ENCODE peak calls at places on chromosomes 3 and 15, in seven cellular contexts. G, T, R, F, P, Q and Z are unnamed samples.

GRCh38 chr15:78944202-78944625 is 632 bp downstream of the CTSH start:
- DNase-seq in R (no peak), T (no peak), G (no peak), Q (no peak), P (no peak), F (no peak), Z (no peak)

GRCh38 chr15:101014276-101014675 is 95.1 kb downstream of the LRRK1 start:
- DNase-seq in T (no peak), R (no peak), Q (no peak), G (no peak), P (no peak), F (no peak), Z (no peak)

GRCh38 chr3:131326307-131326706 is 55.3 kb upstream of the NUDT16 start:
- DNase-seq in P (peak; percentile 48), R (peak; percentile 10), Q (peak; percentile 13), F (no peak), T (no peak), G (no peak), Z (peak; percentile 50)

GRCh38 chr15:30791239-30791638 is 112.5 kb upstream of the FAN1 start:
- DNase-seq in R (no peak), Q (no peak), G (peak; percentile 3), T (no peak), P (peak; percentile 43), F (no peak), Z (peak; percentile 23)

GRCh38 chr3:190003730-190004129 is 117.0 kb downstream of the P3H2 start:
- DNase-seq in F (no peak), R (peak; percentile 74), G (no peak), Q (peak; percentile 79), P (peak; percentile 94), T (no peak), Z (peak; percentile 94)

GRCh38 chr3:175192536-175192935 is 333.4 kb downstream of the NAALADL2 start:
- DNase-seq in T (no peak), R (no peak), Q (no peak), G (no peak), P (peak; percentile 39), F (no peak), Z (peak; percentile 20)

GRCh38 chr3:126954141-126954845 is 28.6 kb upstream of the PLXNA1 start:
- DNase-seq in F (no peak), R (no peak), Q (no peak), G (no peak), P (peak; percentile 63), T (no peak), Z (no peak)

GRCh38 chr3:30544811-30545210 is 61.6 kb upstream of the TGFBR2 start:
- DNase-seq in Q (peak; percentile 23), F (no peak), P (peak; percentile 95), T (no peak), R (peak; percentile 93), G (no peak), Z (peak; percentile 93)